ENCODE peak calls at places on chromosome X, in six cellular contexts. J is epithelial cell of proximal tubule, E is putamen, W is astrocyte of the spinal cord, V is GF-D8, R is GM03348. U is an unnamed sample.

GRCh38 chrX:30592846-30593245 is 15.3 kb upstream of the TASL start:
- DNase-seq in J (no peak), E (no peak), W (no peak), V (no peak), R (no peak), U (no peak)

GRCh38 chrX:41734530-41734929 is 10.5 kb downstream of the GPR82 start:
- DNase-seq in J (no peak), E (no peak), W (no peak), V (no peak), R (peak), U (no peak)

GRCh38 chrX:129262912-129263311 is 260.4 kb downstream of the SMARCA1 start:
- DNase-seq in J (no peak), E (no peak), W (no peak), V (no peak), R (no peak), U (no peak)

GRCh38 chrX:134158821-134159512 is 78.0 kb upstream of the CCDC160 start:
- DNase-seq in J (no peak), E (no peak), W (peak), V (no peak), R (no peak), U (no peak)

GRCh38 chrX:131270085-131270484 is 19.0 kb downstream of the IGSF1 start:
- DNase-seq in J (no peak), E (no peak), W (no peak), V (no peak), R (no peak), U (no peak)

GRCh38 chrX:68999351-68999750 is 165.9 kb downstream of the PJA1 start:
- DNase-seq in J (no peak), E (no peak), W (peak), V (no peak), R (no peak), U (peak)

GRCh38 chrX:153884136-153885076 is 1.6 kb downstream of the L1CAM start:
- DNase-seq in J (no peak), E (no peak), W (no peak), V (no peak), R (no peak), U (no peak)

GRCh38 chrX:10794203-10794630 is 173.8 kb upstream of the MID1 start:
- DNase-seq in J (no peak), E (no peak), W (no peak), V (no peak), R (no peak), U (no peak)

GRCh38 chrX:24837966-24838365 is 144.2 kb downstream of the POLA1 start:
- DNase-seq in J (no peak), E (no peak), W (no peak), V (no peak), R (no peak), U (no peak)